ENCODE peak calls at places on chromosome 21, in five cellular contexts. A, O, S, J and R are unnamed samples.

GRCh38 chr21:19198801-19199200 is 795.2 kb upstream of the TMPRSS15 start:
- DNase-seq in A (no peak), O (no peak), S (no peak), J (no peak), R (no peak)

GRCh38 chr21:17512245-17513213 is at the start of gene CXADR:
- DNase-seq in A (peak), O (peak), S (no peak), J (peak), R (no peak)

GRCh38 chr21:41750532-41751151 is 16.2 kb downstream of the RIPK4 start:
- DNase-seq in A (no peak), O (no peak), S (no peak), J (no peak), R (no peak)

GRCh38 chr21:28636988-28637691 is 355.5 kb downstream of the LTN1 start:
- DNase-seq in A (no peak), O (no peak), S (no peak), J (no peak), R (no peak)

GRCh38 chr21:34582506-34583150 is 32.3 kb downstream of the RCAN1 start:
- DNase-seq in A (no peak), O (no peak), S (no peak), J (no peak), R (peak)

GRCh38 chr21:36125513-36126121 is 9.3 kb upstream of the CBR3 start:
- DNase-seq in A (peak), O (peak), S (peak), J (no peak), R (peak)

GRCh38 chr21:30582850-30583249 is 7.3 kb downstream of the KRTAP22-2 start:
- DNase-seq in A (no peak), O (no peak), S (no peak), J (no peak), R (no peak)

GRCh38 chr21:36483095-36483494 is 3.2 kb upstream of the CLDN14 start:
- DNase-seq in A (no peak), O (no peak), S (no peak), J (no peak), R (no peak)

GRCh38 chr21:41166947-41167346 is 1.0 kb upstream of the BACE2 start:
- DNase-seq in A (peak), O (no peak), S (peak), J (peak), R (no peak)

GRCh38 chr21:42164064-42164789 is 54.7 kb upstream of the ABCG1 start:
- DNase-seq in A (peak), O (peak), S (peak), J (peak), R (peak)

GRCh38 chr21:35257413-35257812 is 208.3 kb upstream of the RUNX1 start:
- DNase-seq in A (peak), O (peak), S (peak), J (peak), R (no peak)

GRCh38 chr21:40555129-40555528 is 291.8 kb downstream of the DSCAM start:
- DNase-seq in A (no peak), O (no peak), S (no peak), J (no peak), R (no peak)

GRCh38 chr21:29647353-29647781 is 292.4 kb downstream of the GRIK1 start:
- DNase-seq in A (no peak), O (no peak), S (no peak), J (no peak), R (no peak)

GRCh38 chr21:42366292-42367010 is at the start of gene TFF1:
- DNase-seq in A (no peak), O (peak), S (no peak), J (no peak), R (no peak)

GRCh38 chr21:27722095-27722494 is 755.2 kb upstream of the ADAMTS5 start:
- DNase-seq in A (no peak), O (no peak), S (no peak), J (no peak), R (no peak)

GRCh38 chr21:36754241-36754881 is 55.4 kb downstream of the SIM2 start:
- DNase-seq in A (no peak), O (no peak), S (no peak), J (no peak), R (no peak)

GRCh38 chr21:46636181-46636512 is 673 bp downstream of the PRMT2 start:
- DNase-seq in A (no peak), O (no peak), S (no peak), J (no peak), R (no peak)

GRCh38 chr21:20647603-20648002 is 350.6 kb upstream of the NCAM2 start:
- DNase-seq in A (no peak), O (no peak), S (no peak), J (no peak), R (no peak)

GRCh38 chr21:18251065-18251464 is 6.4 kb downstream of the CHODL start:
- DNase-seq in A (no peak), O (no peak), S (no peak), J (no peak), R (no peak)

GRCh38 chr21:29185172-29185571 is 54.7 kb downstream of the MAP3K7CL start:
- DNase-seq in A (no peak), O (no peak), S (no peak), J (no peak), R (no peak)

GRCh38 chr21:41894922-41895557 is 15.9 kb upstream of the PRDM15 start:
- DNase-seq in A (no peak), O (no peak), S (no peak), J (no peak), R (no peak)

GRCh38 chr21:30434033-30434631 is 4.1 kb downstream of the KRTAP13-4 start:
- DNase-seq in A (no peak), O (peak), S (peak), J (no peak), R (peak)

GRCh38 chr21:21714396-21714795 is 716.2 kb downstream of the NCAM2 start:
- DNase-seq in A (no peak), O (no peak), S (no peak), J (no peak), R (no peak)

GRCh38 chr21:41481191-41481590 is 26.8 kb downstream of the TMPRSS2 start:
- DNase-seq in A (no peak), O (no peak), S (no peak), J (no peak), R (no peak)

GRCh38 chr21:27423073-27423472 is 456.2 kb upstream of the ADAMTS5 start:
- DNase-seq in A (peak), O (peak), S (peak), J (peak), R (no peak)

GRCh38 chr21:15701845-15702244 is 27.9 kb upstream of the USP25 start:
- DNase-seq in A (no peak), O (no peak), S (no peak), J (no peak), R (no peak)

GRCh38 chr21:41442496-41443186 is 16.6 kb downstream of the MX1 start:
- DNase-seq in A (no peak), O (no peak), S (no peak), J (no peak), R (no peak)

GRCh38 chr21:18812308-18812707 is 408.7 kb upstream of the TMPRSS15 start:
- DNase-seq in A (no peak), O (no peak), S (no peak), J (no peak), R (peak)

GRCh38 chr21:18493420-18493819 is 89.8 kb upstream of the TMPRSS15 start:
- DNase-seq in A (no peak), O (no peak), S (no peak), J (no peak), R (no peak)

GRCh38 chr21:29423521-29423920 is 124.8 kb downstream of the BACH1 start:
- DNase-seq in A (no peak), O (no peak), S (no peak), J (no peak), R (no peak)

GRCh38 chr21:40053007-40053406 is 185.8 kb downstream of the PCP4 start:
- DNase-seq in A (no peak), O (no peak), S (peak), J (peak), R (no peak)

GRCh38 chr21:42233067-42233981 is 14.4 kb downstream of the ABCG1 start:
- DNase-seq in A (peak), O (peak), S (peak), J (peak), R (peak)

GRCh38 chr21:35511298-35512162 is 462.4 kb upstream of the RUNX1 start:
- DNase-seq in A (no peak), O (no peak), S (no peak), J (no peak), R (peak)

GRCh38 chr21:37459575-37459974 is 93.0 kb downstream of the DYRK1A start:
- DNase-seq in A (no peak), O (no peak), S (no peak), J (no peak), R (no peak)

GRCh38 chr21:35825954-35826353 is 234.4 kb downstream of the SETD4 start:
- DNase-seq in A (no peak), O (no peak), S (no peak), J (no peak), R (no peak)

GRCh38 chr21:31728191-31728590 is 3.7 kb downstream of the SCAF4 start:
- DNase-seq in A (no peak), O (no peak), S (no peak), J (no peak), R (no peak)

GRCh38 chr21:31727181-31727580 is 4.7 kb downstream of the SCAF4 start:
- DNase-seq in A (no peak), O (no peak), S (no peak), J (no peak), R (no peak)

GRCh38 chr21:31725202-31725840 is 6.6 kb downstream of the SCAF4 start:
- DNase-seq in A (no peak), O (no peak), S (no peak), J (no peak), R (no peak)

GRCh38 chr21:31724552-31724951 is 7.4 kb downstream of the SCAF4 start:
- DNase-seq in A (no peak), O (no peak), S (no peak), J (no peak), R (no peak)

GRCh38 chr21:31726407-31726806 is 5.5 kb downstream of the SCAF4 start:
- DNase-seq in A (no peak), O (no peak), S (no peak), J (no peak), R (no peak)
- TF ChIP-seq POLR2A in A (no peak), O (no peak), S (no peak), J (no peak), R (no peak)

DNA sequence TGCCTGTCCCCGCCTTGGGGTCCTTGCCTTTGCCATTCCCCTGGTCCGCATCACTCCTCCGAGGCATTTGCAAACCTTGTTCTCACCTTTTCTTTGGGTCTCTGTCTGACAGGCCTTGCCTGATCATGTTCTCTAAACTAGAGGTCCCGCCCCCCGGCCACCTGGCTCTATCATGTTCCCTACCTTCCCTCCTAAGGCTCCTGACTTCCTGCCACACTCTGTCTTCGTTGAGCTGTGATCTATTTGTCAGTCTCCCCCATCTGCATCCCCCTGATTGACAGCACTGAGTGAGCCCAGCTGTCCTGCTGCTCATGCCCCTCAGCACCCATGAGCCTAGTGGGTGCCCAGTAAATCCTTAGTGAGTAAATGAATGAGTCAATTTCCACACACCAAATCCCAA is 22.8 kb downstream of the ERG start:
- DNase-seq in A (no peak), O (no peak), S (no peak), J (no peak), R (peak)
- TF ChIP-seq POLR2A in A (no peak), O (no peak), S (no peak), J (no peak), R (no peak)

GRCh38 chr21:45536301-45537081 is 5.7 kb downstream of the SLC19A1 start:
- DNase-seq in A (peak), O (peak), S (no peak), J (no peak), R (no peak)

GRCh38 chr21:45532826-45533730 is 9.2 kb downstream of the SLC19A1 start:
- DNase-seq in A (peak), O (peak), S (no peak), J (no peak), R (peak)

GRCh38 chr21:45535341-45536081 is 6.7 kb downstream of the SLC19A1 start:
- DNase-seq in A (peak), O (peak), S (no peak), J (no peak), R (peak)

GRCh38 chr21:45533731-45534571 is 8.3 kb downstream of the SLC19A1 start:
- DNase-seq in A (no peak), O (peak), S (no peak), J (no peak), R (no peak)

DNA sequence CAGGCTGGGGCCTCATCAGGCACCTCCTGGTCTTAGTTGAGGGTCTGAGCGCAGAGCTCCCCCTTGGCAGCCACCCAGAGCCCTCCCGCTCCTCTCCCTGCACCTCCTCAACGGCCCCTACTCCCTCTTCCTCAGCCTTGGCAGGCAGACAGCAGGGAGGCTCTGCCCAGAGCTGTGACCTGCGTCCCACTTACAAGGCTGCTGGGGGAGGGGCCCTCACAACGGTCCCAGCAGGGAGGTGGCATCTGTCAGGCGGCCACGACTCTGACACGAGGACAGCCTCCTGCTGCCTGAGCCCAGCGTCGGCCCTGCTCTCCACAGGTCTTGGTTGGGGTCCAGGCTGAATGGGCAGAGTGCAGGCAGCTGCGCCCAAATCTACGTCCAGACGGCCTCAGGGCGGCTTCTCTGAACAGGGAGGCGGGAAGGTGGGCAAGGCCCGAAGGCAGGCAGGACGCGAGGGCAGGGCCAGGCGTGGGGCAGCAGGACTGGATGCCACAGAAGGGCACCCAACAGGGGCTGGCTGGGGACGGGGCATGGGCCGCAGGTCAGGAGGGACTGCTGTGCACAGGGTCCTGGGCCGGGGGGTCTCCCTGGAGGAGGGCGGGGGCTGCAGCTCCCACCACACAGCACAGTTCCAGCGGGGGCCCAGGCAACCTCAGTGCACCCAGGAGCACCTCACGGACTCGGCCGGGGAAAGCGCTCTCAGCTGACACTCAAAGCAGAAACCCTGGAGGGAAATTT is 7.5 kb downstream of the SLC19A1 start:
- DNase-seq in A (peak), O (peak), S (no peak), J (no peak), R (peak)
- TF ChIP-seq POLR2A in A (no peak), O (no peak), S (no peak), J (no peak), R (no peak)

DNA sequence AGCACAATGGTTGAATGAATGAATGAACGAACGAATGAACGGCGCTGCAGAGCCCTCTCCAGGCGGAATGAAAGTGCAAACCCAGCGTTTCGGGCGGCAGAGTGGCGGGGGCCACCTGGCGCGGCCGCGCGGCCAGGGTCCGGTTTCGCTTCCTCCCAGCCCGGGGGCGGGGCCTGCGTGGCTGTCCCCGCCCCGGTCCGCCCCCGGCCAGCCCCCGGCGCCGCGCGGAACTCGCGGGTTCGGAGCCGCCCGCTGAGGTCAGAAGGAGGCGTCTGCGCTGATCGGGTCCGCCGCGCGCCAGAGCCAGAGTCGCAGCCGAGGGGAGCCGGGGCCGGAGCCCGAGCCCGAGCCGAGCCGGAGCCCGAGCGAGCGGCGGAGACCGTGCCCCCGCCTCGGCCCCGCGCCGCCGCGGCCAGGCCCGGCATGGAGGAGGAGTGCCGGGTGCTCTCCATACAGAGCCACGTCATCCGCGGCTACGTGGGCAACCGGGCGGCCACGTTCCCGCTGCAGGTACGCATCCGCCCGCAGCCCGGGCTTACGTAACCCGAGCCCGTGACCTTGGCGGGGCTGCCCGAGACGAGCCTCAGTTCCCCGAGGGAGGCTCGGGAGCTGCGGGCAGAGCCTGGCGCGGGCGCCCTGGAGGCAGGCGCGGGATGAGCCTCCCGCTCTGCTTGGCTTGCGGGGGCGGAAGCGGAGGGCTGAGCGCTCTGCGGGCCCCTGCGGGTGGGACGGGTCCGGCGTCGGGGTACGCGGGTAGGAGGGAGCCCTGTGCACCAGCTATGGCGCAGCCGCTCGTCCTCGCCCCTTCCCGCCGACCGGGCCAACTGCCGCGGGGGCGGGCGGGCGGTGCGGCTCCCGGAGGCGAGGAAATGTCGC is at the start of gene PDXK:
- DNase-seq in A (peak), O (peak), S (peak), J (peak), R (peak)
- TF ChIP-seq POLR2A in A (peak), O (no peak), S (peak), J (no peak), R (peak)

GRCh38 chr21:44349416-44349846 is 4.0 kb upstream of the TRPM2 start:
- DNase-seq in A (no peak), O (no peak), S (no peak), J (no peak), R (no peak)

GRCh38 chr21:44350773-44351481 is 2.5 kb upstream of the TRPM2 start:
- DNase-seq in A (no peak), O (no peak), S (no peak), J (no peak), R (no peak)

GRCh38 chr21:44347911-44348451 is 5.4 kb upstream of the TRPM2 start:
- DNase-seq in A (no peak), O (no peak), S (no peak), J (no peak), R (peak)

GRCh38 chr21:44349847-44350772 is 3.3 kb upstream of the TRPM2 start:
- DNase-seq in A (no peak), O (no peak), S (no peak), J (no peak), R (no peak)

GRCh38 chr21:44348861-44349260 is 4.6 kb upstream of the TRPM2 start:
- DNase-seq in A (no peak), O (no peak), S (no peak), J (no peak), R (no peak)
- TF ChIP-seq POLR2A in A (no peak), O (no peak), S (no peak), J (no peak), R (no peak)

GRCh38 chr21:25925936-25926335 is 191.2 kb downstream of the GABPA start:
- DNase-seq in A (no peak), O (peak), S (no peak), J (no peak), R (no peak)
- TF ChIP-seq POLR2A in A (no peak), O (no peak), S (no peak), J (no peak), R (no peak)

GRCh38 chr21:38958940-38959685 is 153.4 kb downstream of the ETS2 start:
- DNase-seq in A (peak), O (no peak), S (peak), J (peak), R (peak)
- TF ChIP-seq POLR2A in A (no peak), O (no peak), S (no peak), J (no peak), R (no peak)

DNA sequence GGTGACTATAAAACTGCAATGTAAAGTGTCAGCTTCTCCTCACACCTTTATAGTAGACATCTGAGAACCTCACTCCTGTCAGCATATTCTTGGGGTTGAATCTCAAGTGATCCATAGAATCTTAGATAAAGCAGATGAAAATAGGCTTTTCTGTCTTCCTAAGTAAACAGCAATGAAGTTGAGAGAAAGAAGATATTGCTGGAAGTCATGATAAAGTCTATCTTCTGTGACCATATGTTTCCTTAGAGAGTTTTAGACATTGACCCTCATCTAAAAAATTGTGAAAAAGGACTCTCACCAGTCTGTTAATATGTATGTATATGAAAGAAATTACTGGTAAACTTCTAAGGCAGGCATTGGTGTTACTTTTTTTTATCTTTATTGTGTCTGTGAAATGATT is 66.8 kb downstream of the LIPI start:
- DNase-seq in A (no peak), O (no peak), S (no peak), J (no peak), R (no peak)
- TF ChIP-seq POLR2A in A (no peak), O (no peak), S (no peak), J (no peak), R (no peak)

GRCh38 chr21:33380483-33380998 is 22.7 kb upstream of the IFNGR2 start:
- DNase-seq in A (peak), O (peak), S (peak), J (peak), R (peak)

GRCh38 chr21:33388188-33388587 is 15.0 kb upstream of the IFNGR2 start:
- DNase-seq in A (no peak), O (no peak), S (no peak), J (no peak), R (peak)

GRCh38 chr21:33386222-33386784 is 16.9 kb upstream of the IFNGR2 start:
- DNase-seq in A (no peak), O (no peak), S (no peak), J (no peak), R (no peak)

GRCh38 chr21:33384851-33385331 is 18.3 kb upstream of the IFNGR2 start:
- DNase-seq in A (no peak), O (no peak), S (no peak), J (no peak), R (no peak)

GRCh38 chr21:33383056-33383888 is 19.9 kb upstream of the IFNGR2 start:
- DNase-seq in A (peak), O (peak), S (peak), J (peak), R (peak)
- TF ChIP-seq POLR2A in A (no peak), O (no peak), S (no peak), J (no peak), R (peak)